ENCODE peak calls at places on chromosomes 5 and 9, in eight cellular contexts. D is RWPE1; C is GM12892; U is GM04503; L is progenitor cell of endocrine pancreas; F is CD4-positive, alpha-beta T cell; I is smooth muscle cell of the brain vasculature; J is CD8-positive, alpha-beta T cell. K is an unnamed sample.

GRCh38 chr9:130541533-130541932 is 37.8 kb upstream of the FUBP3 start:
- DNase-seq in J (no peak), L (no peak), I (no peak), U (no peak), F (no peak), C (no peak), D (peak), K (no peak)

GRCh38 chr9:84300271-84300670 is 40.3 kb downstream of the SLC28A3 start:
- DNase-seq in F (no peak), D (peak), U (peak), L (no peak), J (no peak), C (no peak), I (no peak), K (no peak)

GRCh38 chr5:72608922-72609321 is 101.7 kb upstream of the ZNF366 start:
- DNase-seq in L (no peak), U (no peak), I (no peak), C (no peak), J (no peak), F (no peak), D (no peak), K (no peak)

GRCh38 chr5:154779105-154779504 is 23.9 kb downstream of the LARP1 start:
- DNase-seq in C (no peak), D (peak), L (no peak), I (no peak), U (peak), J (no peak), F (no peak), K (no peak)

GRCh38 chr5:78504726-78505431 is 143.7 kb downstream of the LHFPL2 start:
- DNase-seq in J (no peak), C (no peak), D (peak), F (no peak), U (peak), I (peak), L (peak), K (no peak)

GRCh38 chr9:34098307-34098706 is 28.2 kb downstream of the DCAF12 start:
- DNase-seq in I (no peak), F (no peak), J (no peak), U (no peak), C (no peak), L (no peak), D (no peak), K (no peak)

GRCh38 chr5:135551593-135552447 is 16.1 kb upstream of the NEUROG1 start:
- DNase-seq in F (peak), D (peak), I (peak), L (peak), U (no peak), C (peak), J (peak), K (peak)

GRCh38 chr5:161410640-161411039 is 135.9 kb downstream of the GABRB2 start:
- DNase-seq in C (no peak), F (no peak), D (no peak), U (no peak), J (no peak), I (no peak), L (no peak), K (no peak)

GRCh38 chr5:5572983-5573797 is 150.7 kb downstream of the ICE1 start:
- DNase-seq in L (no peak), C (no peak), J (no peak), F (no peak), D (no peak), I (no peak), U (no peak), K (no peak)

GRCh38 chr5:147084702-147085101 is 150.1 kb upstream of the STK32A start:
- DNase-seq in F (no peak), D (no peak), J (no peak), L (peak), C (no peak), U (no peak), I (no peak), K (no peak)

GRCh38 chr9:112283854-112284253 is 49.6 kb downstream of the PTBP3 start:
- DNase-seq in J (no peak), U (no peak), L (no peak), D (no peak), C (no peak), I (no peak), F (no peak), K (no peak)

GRCh38 chr9:92359380-92360007 is 33.7 kb downstream of the CENPP start:
- DNase-seq in I (no peak), J (no peak), C (no peak), F (no peak), U (no peak), D (no peak), L (no peak), K (no peak)

GRCh38 chr5:140038373-140038957 is 4.6 kb downstream of the NRG2 start:
- DNase-seq in I (no peak), U (no peak), L (no peak), D (peak), F (no peak), C (no peak), J (no peak), K (no peak)